ENCODE peak calls at places on chromosomes 5 and 9, in seven cellular contexts. O is astrocyte of the spinal cord, X is mesendoderm, A is AG04450, U is transverse colon, D is bronchial epithelial cell, N is gastrocnemius medialis. M is an unnamed sample.

GRCh38 chr9:117153021-117153420 is 261.8 kb downstream of the ASTN2 start:
- DNase-seq in X (no peak), D (peak; percentile 94), A (no peak), O (peak; percentile 1), U (no peak), N (no peak), M (peak; percentile 26)

GRCh38 chr5:134053840-134054338 is 49.1 kb upstream of the VDAC1 start:
- DNase-seq in X (peak; percentile 33), A (no peak), U (peak; percentile 51), D (peak; percentile 13), N (no peak), O (peak; percentile 51), M (no peak)

GRCh38 chr9:133472753-133473378 is 6.0 kb downstream of the SLC2A6 start:
- DNase-seq in A (no peak), U (no peak), N (no peak), O (no peak), X (no peak), D (no peak), M (no peak)

GRCh38 chr5:9348296-9348996 is 197.4 kb downstream of the SEMA5A start:
- DNase-seq in A (no peak), U (no peak), X (peak; percentile 18), O (peak; percentile 70), N (no peak), D (peak; percentile 84), M (no peak)

GRCh38 chr5:74327339-74327685 is 313.2 kb downstream of the ENC1 start:
- DNase-seq in D (no peak), A (no peak), O (no peak), U (no peak), N (no peak), X (no peak), M (no peak)

GRCh38 chr9:12231832-12232231 is 461.4 kb upstream of the TYRP1 start:
- DNase-seq in N (no peak), A (no peak), U (no peak), D (no peak), O (no peak), X (peak; percentile 19), M (no peak)

GRCh38 chr9:70000481-70000880 is 43.2 kb upstream of the MAMDC2 start:
- DNase-seq in D (no peak), O (no peak), A (no peak), U (no peak), X (no peak), N (no peak), M (no peak)

GRCh38 chr9:84945878-84946538 is 276.5 kb downstream of the NTRK2 start:
- DNase-seq in O (no peak), A (no peak), X (no peak), D (no peak), U (no peak), N (no peak), M (no peak)

GRCh38 chr5:179870403-179870903 is 11.8 kb upstream of the MRNIP start:
- DNase-seq in A (no peak), D (no peak), N (peak; percentile 65), X (peak; percentile 80), U (no peak), O (peak; percentile 24), M (no peak)

GRCh38 chr5:154813736-154814135 is 36.7 kb downstream of the FAXDC2 start:
- DNase-seq in D (no peak), U (no peak), O (no peak), X (no peak), A (no peak), N (no peak), M (no peak)

GRCh38 chr5:178208540-178209227 is 4.4 kb downstream of the HNRNPAB start:
- DNase-seq in O (no peak), U (no peak), D (no peak), A (no peak), N (no peak), X (peak; percentile 64), M (no peak)

GRCh38 chr5:92678576-92679105 is 902.4 kb downstream of the NR2F1-AS1 start:
- DNase-seq in X (peak; percentile 14), O (no peak), U (no peak), A (no peak), D (peak; percentile 5), N (no peak), M (no peak)

GRCh38 chr5:4584982-4585381 is 555.1 kb upstream of the ADAMTS16 start:
- DNase-seq in A (no peak), U (no peak), N (no peak), D (peak; percentile 89), O (peak; percentile 59), X (no peak), M (peak; percentile 9)

GRCh38 chr9:5438301-5439162 is 807 bp upstream of the PLGRKT start:
- DNase-seq in O (peak; percentile 53), D (peak; percentile 31), N (no peak), U (peak; percentile 34), X (no peak), A (no peak), M (no peak)

GRCh38 chr9:107732781-107733529 is 243.4 kb upstream of the KLF4 start:
- DNase-seq in U (no peak), O (peak; percentile 67), X (no peak), A (no peak), N (peak; percentile 54), D (peak; percentile 60), M (no peak)

GRCh38 chr5:67163863-67164595 is 32.6 kb downstream of the CD180 start:
- DNase-seq in O (no peak), A (no peak), N (no peak), X (no peak), U (no peak), D (no peak), M (no peak)

GRCh38 chr9:137297060-137297664 is 4.9 kb downstream of the NRARP start:
- DNase-seq in N (no peak), D (no peak), U (peak; percentile 42), A (no peak), X (no peak), O (no peak), M (no peak)

GRCh38 chr9:134785325-134786108 is 95.1 kb upstream of the FCN2 start:
- DNase-seq in X (no peak), O (no peak), D (no peak), A (no peak), U (no peak), N (no peak), M (no peak)

GRCh38 chr9:22144226-22144625 is 135.1 kb upstream of the CDKN2B start:
- DNase-seq in O (no peak), X (no peak), D (peak; percentile 74), U (no peak), N (no peak), A (no peak), M (no peak)

GRCh38 chr9:22148876-22149637 is 140.0 kb upstream of the CDKN2B start:
- DNase-seq in X (no peak), A (no peak), N (no peak), O (peak; percentile 47), U (no peak), D (no peak), M (no peak)

GRCh38 chr9:22146604-22147003 is 137.5 kb upstream of the CDKN2B start:
- DNase-seq in A (no peak), X (no peak), D (no peak), N (no peak), U (no peak), O (no peak), M (no peak)

GRCh38 chr9:22143799-22144198 is 134.7 kb upstream of the CDKN2B start:
- DNase-seq in D (no peak), A (no peak), U (no peak), X (no peak), N (no peak), O (no peak), M (no peak)

GRCh38 chr9:22147818-22148573 is 138.9 kb upstream of the CDKN2B start:
- DNase-seq in X (no peak), D (peak; percentile 95), N (no peak), A (peak; percentile 75), U (no peak), O (peak; percentile 96), M (peak; percentile 86)
- H3K4me3 ChIP-seq in X (no peak overlapping the region), D (no peak overlapping the region), N (no peak overlapping the region), A (no peak overlapping the region), U (no peak overlapping the region), O (no peak overlapping the region), M (no peak overlapping the region)

DNA sequence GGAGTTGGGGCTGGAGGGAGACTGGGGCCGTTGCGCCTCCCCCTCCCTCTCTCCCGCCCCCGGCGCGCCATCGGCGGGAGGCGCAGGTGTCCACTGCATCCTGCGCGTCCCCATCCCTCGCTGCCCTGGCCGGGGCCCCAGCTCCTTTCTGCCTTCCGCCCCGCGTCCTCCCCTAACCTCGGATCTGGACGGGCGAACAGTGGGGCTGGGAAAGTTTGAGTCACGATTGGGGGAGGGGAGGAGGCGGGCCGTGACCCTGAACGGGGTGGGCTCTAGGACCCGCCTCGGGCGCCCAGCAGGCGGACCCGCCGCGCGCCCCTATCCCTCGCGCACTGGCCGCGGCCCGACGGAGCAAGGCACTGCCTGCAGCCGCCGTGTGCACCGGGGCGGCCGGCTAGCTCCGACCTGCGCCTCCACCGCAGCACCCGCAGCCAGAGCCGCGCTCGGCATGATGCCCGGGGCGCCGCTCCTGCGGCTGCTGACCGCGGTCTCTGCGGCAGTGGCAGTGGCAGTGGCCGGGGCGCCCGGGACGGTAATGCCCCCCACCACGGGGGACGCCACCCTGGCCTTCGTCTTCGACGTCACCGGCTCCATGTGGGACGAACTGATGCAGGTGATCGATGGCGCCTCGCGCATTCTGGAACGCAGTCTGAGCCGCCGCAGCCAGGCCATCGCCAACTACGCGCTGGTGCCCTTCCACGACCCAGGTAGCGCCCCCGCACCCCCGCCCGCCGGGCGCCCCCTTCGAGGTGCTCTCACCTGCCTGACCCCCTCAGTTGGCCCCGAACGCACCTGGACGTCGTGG is at the start of gene HMCN2:
- DNase-seq in U (no peak), X (peak; percentile 74), N (no peak), O (no peak), D (no peak), A (no peak), M (no peak)
- H3K4me3 ChIP-seq in U (peak within 1 kb of the TSS; percentile 23), X (no peak within 1 kb of the TSS), N (peak within 1 kb of the TSS; percentile 31), O (no peak within 1 kb of the TSS), D (no peak within 1 kb of the TSS), A (no peak within 1 kb of the TSS), M (no peak within 1 kb of the TSS)

GRCh38 chr5:175700991-175701390 is 43.1 kb downstream of the HRH2 start:
- DNase-seq in D (no peak), N (no peak), A (no peak), X (no peak), U (no peak), O (no peak), M (no peak)
- H3K4me3 ChIP-seq in D (no peak overlapping the region), N (no peak overlapping the region), A (no peak overlapping the region), X (no peak overlapping the region), U (no peak overlapping the region), O (no peak overlapping the region), M (no peak overlapping the region)

DNA sequence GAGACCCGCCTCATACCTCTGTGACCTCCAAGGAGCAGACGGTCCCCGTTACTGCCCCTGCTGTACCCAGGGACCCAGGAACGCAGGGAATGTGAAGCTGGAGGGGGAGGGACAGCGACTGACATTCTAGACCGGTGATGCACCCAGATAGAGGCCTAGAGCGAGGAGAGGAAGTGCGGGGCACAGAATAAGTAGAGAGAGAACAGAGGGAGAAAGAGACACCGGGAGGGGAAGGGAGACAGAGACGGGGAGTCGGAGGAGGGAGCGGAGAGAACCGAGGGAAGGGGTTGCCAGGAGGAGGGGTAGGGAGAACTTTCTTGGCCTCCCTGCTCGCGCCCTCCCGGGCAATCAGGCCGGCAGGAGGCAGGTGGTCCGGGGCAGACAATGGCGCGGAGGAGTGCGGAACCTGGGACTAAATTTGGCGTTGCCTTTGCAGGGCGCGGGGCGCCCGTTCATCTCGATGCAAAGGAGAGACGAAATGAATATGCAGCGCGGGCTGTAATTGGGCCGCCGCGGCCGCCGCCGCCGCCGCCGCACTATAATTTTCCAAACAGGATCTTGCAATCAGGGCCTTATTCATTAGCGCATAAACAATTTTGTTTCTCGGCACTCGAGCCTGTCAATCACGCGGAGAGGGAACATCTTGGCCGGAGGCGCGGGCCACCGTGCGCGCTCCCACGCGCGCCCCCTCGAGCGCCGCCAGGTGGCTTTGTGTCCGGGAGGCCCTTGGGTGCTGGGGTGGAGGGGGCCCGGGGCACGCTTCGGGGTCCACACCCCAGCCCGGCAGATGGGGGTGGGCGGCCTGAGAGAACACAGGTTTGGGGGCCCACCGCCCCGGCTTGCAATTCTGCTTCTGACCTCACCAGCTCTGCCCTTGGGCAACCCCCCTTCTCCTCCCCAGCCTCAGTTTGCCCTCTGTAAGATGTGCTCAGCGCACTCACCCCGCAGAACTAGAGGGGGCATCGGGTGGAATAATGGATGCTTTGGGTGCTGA is 32.9 kb downstream of the NDUFA8 start:
- DNase-seq in X (peak; percentile 91), U (no peak), O (peak; percentile 5), N (no peak), D (no peak), A (no peak), M (no peak)
- H3K4me3 ChIP-seq in X (peak overlapping the region; percentile 26), U (peak overlapping the region; percentile 10), O (peak overlapping the region; percentile 33), N (no peak overlapping the region), D (peak overlapping the region; percentile 15), A (peak overlapping the region; percentile 36), M (peak overlapping the region; percentile 34)

M was measured in skeletal muscle cell.